ENCODE peak calls at places on chromosome 14, in four cellular contexts. W, D, U and E are unnamed samples.

GRCh38 chr14:67413806-67414769 is 2.1 kb upstream of the PLEK2 start:
- DNase-seq in W (no peak), D (peak), U (peak), E (no peak)

GRCh38 chr14:90805662-90806548 is 10.3 kb downstream of the TTC7B start:
- DNase-seq in W (no peak), D (no peak), U (no peak), E (peak)

GRCh38 chr14:77206877-77207389 is 25.3 kb downstream of the TMEM63C start:
- DNase-seq in W (no peak), D (no peak), U (no peak), E (no peak)

GRCh38 chr14:65872536-65872935 is 460.0 kb downstream of the FUT8 start:
- DNase-seq in W (no peak), D (peak), U (peak), E (no peak)

GRCh38 chr14:86712176-86712575 is 1182.2 kb downstream of the FLRT2 start:
- DNase-seq in W (no peak), D (peak), U (peak), E (no peak)

GRCh38 chr14:58428011-58428807 is 690 bp downstream of the KIAA0586 start:
- DNase-seq in W (peak), D (peak), U (peak), E (no peak)

GRCh38 chr14:80978403-80978802 is 23.0 kb downstream of the TSHR start:
- DNase-seq in W (no peak), D (no peak), U (no peak), E (no peak)

GRCh38 chr14:86153480-86153879 is 623.5 kb downstream of the FLRT2 start:
- DNase-seq in W (no peak), D (no peak), U (no peak), E (no peak)

GRCh38 chr14:69615471-69616407 is 4.3 kb downstream of the SUSD6 start:
- DNase-seq in W (peak), D (peak), U (peak), E (peak)

GRCh38 chr14:95741051-95741490 is 27.1 kb upstream of the TCL1A start:
- DNase-seq in W (no peak), D (peak), U (no peak), E (no peak)

GRCh38 chr14:32525591-32525990 is 196.5 kb downstream of the AKAP6 start:
- DNase-seq in W (no peak), D (no peak), U (no peak), E (no peak)

GRCh38 chr14:90715993-90716392 is 100.2 kb downstream of the TTC7B start:
- DNase-seq in W (no peak), D (no peak), U (no peak), E (no peak)

GRCh38 chr14:92527724-92528123 is 14.1 kb downstream of the RIN3 start:
- DNase-seq in W (no peak), D (no peak), U (no peak), E (no peak)

GRCh38 chr14:31243860-31244259 is 36.3 kb upstream of the HECTD1 start:
- DNase-seq in W (no peak), D (no peak), U (no peak), E (no peak)

GRCh38 chr14:96574633-96575191 is 72.5 kb downstream of the PAPOLA start:
- DNase-seq in W (no peak), D (peak), U (peak), E (no peak)

GRCh38 chr14:23209651-23210423 is 26.4 kb upstream of the SLC7A8 start:
- DNase-seq in W (no peak), D (peak), U (peak), E (no peak)

GRCh38 chr14:49992036-49992435 is 99.2 kb downstream of the ARF6 start:
- DNase-seq in W (no peak), D (no peak), U (no peak), E (no peak)

GRCh38 chr14:76777721-76778120 is 16.5 kb downstream of the VASH1 start:
- DNase-seq in W (no peak), D (no peak), U (no peak), E (no peak)

GRCh38 chr14:91737619-91738018 is 5.7 kb upstream of the CATSPERB start:
- DNase-seq in W (no peak), D (no peak), U (no peak), E (no peak)

GRCh38 chr14:56592746-56593544 is 13.3 kb downstream of the TMEM260 start:
- DNase-seq in W (no peak), D (no peak), U (no peak), E (no peak)

GRCh38 chr14:75577090-75577489 is 1.3 kb upstream of the FLVCR2 start:
- DNase-seq in W (no peak), D (no peak), U (no peak), E (no peak)

GRCh38 chr14:23916038-23916437 is 37.5 kb upstream of the DHRS4 start:
- DNase-seq in W (peak), D (peak), U (peak), E (no peak)

GRCh38 chr14:59422069-59422881 is 42.9 kb downstream of the GPR135 start:
- DNase-seq in W (no peak), D (no peak), U (no peak), E (no peak)

GRCh38 chr14:58572092-58572853 is 65.5 kb upstream of the DACT1 start:
- DNase-seq in W (no peak), D (peak), U (peak), E (no peak)

GRCh38 chr14:33902363-33902762 is 48.5 kb downstream of the EGLN3 start:
- DNase-seq in W (no peak), D (no peak), U (no peak), E (no peak)

GRCh38 chr14:105483300-105484068 is 3.2 kb upstream of the CRIP1 start:
- DNase-seq in W (no peak), D (no peak), U (no peak), E (no peak)

GRCh38 chr14:105482486-105483110 is 4.1 kb upstream of the CRIP1 start:
- DNase-seq in W (no peak), D (no peak), U (no peak), E (no peak)

GRCh38 chr14:105480165-105480564 is 5.5 kb downstream of the CRIP2 start:
- DNase-seq in W (no peak), D (no peak), U (no peak), E (no peak)

GRCh38 chr14:105480807-105481801 is 5.6 kb upstream of the CRIP1 start:
- DNase-seq in W (peak), D (peak), U (peak), E (peak)

DNA sequence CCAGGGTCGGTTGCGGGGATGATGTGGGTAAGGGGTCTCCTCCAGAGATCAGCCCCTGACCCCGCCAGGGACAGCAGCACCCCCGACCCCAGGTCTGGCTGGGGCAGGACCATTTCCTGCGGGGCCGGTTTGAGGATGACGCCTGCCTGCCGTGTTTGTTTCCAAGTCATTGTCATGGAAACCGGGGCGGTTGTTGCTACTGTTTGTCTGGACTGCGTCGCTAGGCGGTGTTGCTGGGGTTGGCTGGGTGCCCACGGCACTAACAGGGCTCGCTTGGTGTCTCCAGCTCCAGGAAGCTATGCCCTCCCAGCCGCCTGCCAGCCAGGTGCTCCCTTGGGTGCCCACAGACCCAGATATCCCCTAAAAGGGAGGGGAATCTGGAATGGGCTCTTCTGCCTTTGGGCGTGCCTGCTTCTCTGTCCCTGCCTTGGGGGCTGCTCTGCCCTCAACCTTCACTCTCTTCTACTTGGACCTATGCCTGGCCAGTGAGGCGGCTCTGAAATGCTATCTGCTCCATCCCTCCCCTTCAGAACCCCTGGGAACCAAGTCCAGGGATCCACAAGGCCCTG is 4.7 kb upstream of the CRIP1 start:
- DNase-seq in W (peak), D (peak), U (peak), E (peak)
- H3K4me3 ChIP-seq in W (peak), D (peak), U (peak), E (peak)

GRCh38 chr14:103317251-103317650 is 16.8 kb upstream of the EIF5 start:
- DNase-seq in W (no peak), D (no peak), U (no peak), E (no peak)

GRCh38 chr14:103317976-103318580 is 16.0 kb upstream of the EIF5 start:
- DNase-seq in W (no peak), D (no peak), U (no peak), E (no peak)

GRCh38 chr14:103318750-103319419 is 15.2 kb upstream of the EIF5 start:
- DNase-seq in W (no peak), D (no peak), U (no peak), E (no peak)

GRCh38 chr14:103316723-103317122 is 17.3 kb upstream of the EIF5 start:
- DNase-seq in W (no peak), D (no peak), U (no peak), E (no peak)

DNA sequence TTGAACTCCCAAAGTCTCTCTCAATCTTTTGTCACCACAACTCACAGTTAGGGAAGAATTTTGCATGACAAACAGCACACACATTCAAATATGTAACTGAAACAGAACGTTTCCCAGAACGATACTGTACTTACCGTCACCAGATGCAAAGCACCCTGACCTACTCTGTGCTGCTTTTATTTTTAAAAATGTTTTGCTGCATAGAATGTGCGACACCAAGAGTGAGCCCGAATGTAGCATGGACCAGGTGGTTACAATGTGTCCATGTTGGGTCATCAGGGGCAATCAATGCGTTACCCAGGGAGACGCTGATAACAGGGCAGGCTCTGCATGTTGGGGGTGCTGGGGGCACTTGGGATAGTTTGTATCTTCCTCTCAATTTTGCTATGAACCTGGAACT is 14.6 kb upstream of the EIF5 start:
- DNase-seq in W (no peak), D (no peak), U (no peak), E (no peak)
- H3K4me3 ChIP-seq in W (no peak), D (no peak), U (no peak), E (no peak)

GRCh38 chr14:103533137-103533998 is 4.4 kb downstream of the TRMT61A start:
- DNase-seq in W (no peak), D (no peak), U (no peak), E (peak)
- H3K4me3 ChIP-seq in W (no peak), D (no peak), U (no peak), E (no peak)

GRCh38 chr14:61704554-61704953 is 9.2 kb downstream of the HIF1A start:
- DNase-seq in W (no peak), D (peak), U (peak), E (no peak)

GRCh38 chr14:61705017-61705416 is 9.7 kb downstream of the HIF1A start:
- DNase-seq in W (no peak), D (peak), U (no peak), E (no peak)

GRCh38 chr14:61703342-61704129 is 8.2 kb downstream of the HIF1A start:
- DNase-seq in W (no peak), D (peak), U (peak), E (no peak)

GRCh38 chr14:61701946-61702345 is 6.6 kb downstream of the HIF1A start:
- DNase-seq in W (no peak), D (peak), U (peak), E (no peak)

GRCh38 chr14:61706096-61706690 is 10.9 kb downstream of the HIF1A start:
- DNase-seq in W (no peak), D (peak), U (peak), E (no peak)
- H3K4me3 ChIP-seq in W (no peak), D (peak), U (peak), E (no peak)